ENCODE peak calls at places on chromosome 11, in five cellular contexts. J is BJ, R is stromal cell of bone marrow, V is mucosa of gallbladder, U is AG08395. Z is an unnamed sample.
A peak's percentile ranks its signal among the peaks of the same experiment; 100 is the strongest.

GRCh38 chr11:40130427-40130826 is 1329.0 kb downstream of the LRRC4C start:
- DNase-seq in J (no peak), R (no peak), V (no peak), U (no peak), Z (no peak)

GRCh38 chr11:16833026-16833425 is 94.6 kb downstream of the C11orf58 start:
- DNase-seq in J (no peak), R (no peak), V (no peak), U (no peak), Z (no peak)

GRCh38 chr11:96272542-96273306 is 70.3 kb downstream of the MAML2 start:
- DNase-seq in J (no peak), R (no peak), V (no peak), U (no peak), Z (peak; percentile 51)

GRCh38 chr11:1598816-1599215 is 722 bp upstream of the KRTAP5-2 start:
- DNase-seq in J (no peak), R (no peak), V (no peak), U (no peak), Z (no peak)

GRCh38 chr11:66561178-66561974 is 7.0 kb downstream of the CTSF start:
- DNase-seq in J (no peak), R (no peak), V (no peak), U (no peak), Z (no peak)

GRCh38 chr11:33040127-33040861 is 922 bp downstream of the TCP11L1 start:
- DNase-seq in J (no peak), R (no peak), V (no peak), U (no peak), Z (peak; percentile 44)

GRCh38 chr11:101862410-101863233 is 52.2 kb upstream of the CEP126 start:
- DNase-seq in J (no peak), R (peak; percentile 46), V (peak; percentile 32), U (peak; percentile 66), Z (peak; percentile 79)

GRCh38 chr11:69297926-69298777 is 4.2 kb downstream of the MYEOV start:
- DNase-seq in J (peak; percentile 70), R (peak; percentile 89), V (peak; percentile 73), U (peak; percentile 77), Z (peak; percentile 82)

GRCh38 chr11:126495806-126496205 is 140.3 kb downstream of the ST3GAL4 start:
- DNase-seq in J (no peak), R (no peak), V (no peak), U (no peak), Z (no peak)

GRCh38 chr11:114886644-114887259 is 208.4 kb downstream of the NXPE2 start:
- DNase-seq in J (no peak), R (no peak), V (no peak), U (no peak), Z (no peak)

GRCh38 chr11:65866524-65867283 is 5.9 kb downstream of the EFEMP2 start:
- DNase-seq in J (no peak), R (no peak), V (no peak), U (no peak), Z (no peak)

GRCh38 chr11:72782081-72782920 is 11.5 kb downstream of the STARD10 start:
- DNase-seq in J (no peak), R (no peak), V (no peak), U (no peak), Z (no peak)

GRCh38 chr11:77088236-77089003 is 14.2 kb upstream of the OMP start:
- DNase-seq in J (no peak), R (no peak), V (peak; percentile 70), U (no peak), Z (no peak)

GRCh38 chr11:11211888-11212287 is 141.2 kb downstream of the CSNK2A3 start:
- DNase-seq in J (no peak), R (no peak), V (no peak), U (no peak), Z (no peak)

GRCh38 chr11:65493367-65494176 is 5.3 kb upstream of the MALAT1 start:
- DNase-seq in J (peak; percentile 86), R (peak; percentile 100), V (peak; percentile 82), U (peak; percentile 66), Z (peak; percentile 97)

GRCh38 chr11:58866788-58867187 is 22.3 kb upstream of the GLYATL2 start:
- DNase-seq in J (no peak), R (peak; percentile 18), V (no peak), U (no peak), Z (peak; percentile 49)

GRCh38 chr11:11909727-11910126 is 68.0 kb downstream of the USP47 start:
- DNase-seq in J (peak; percentile 35), R (no peak), V (no peak), U (peak; percentile 34), Z (peak; percentile 76)

GRCh38 chr11:100445231-100445735 is 241.8 kb upstream of the ARHGAP42 start:
- DNase-seq in J (no peak), R (no peak), V (peak; percentile 65), U (no peak), Z (no peak)

GRCh38 chr11:121534131-121535093 is 81.6 kb upstream of the SORL1-AS1 start:
- DNase-seq in J (no peak), R (peak; percentile 32), V (no peak), U (peak; percentile 43), Z (peak; percentile 24)

GRCh38 chr11:17782145-17782544 is 47.6 kb downstream of the KCNC1 start:
- DNase-seq in J (no peak), R (no peak), V (no peak), U (no peak), Z (no peak)

GRCh38 chr11:115548878-115549528 is 44.8 kb upstream of the CADM1 start:
- DNase-seq in J (no peak), R (no peak), V (peak; percentile 75), U (no peak), Z (no peak)

GRCh38 chr11:57751676-57752253 is at the start of gene BTBD18:
- DNase-seq in J (no peak), R (no peak), V (no peak), U (peak; percentile 60), Z (peak; percentile 58)

Z was measured in IMR-90.